ENCODE peak calls at places on chromosomes 16 and 17, in ten cellular contexts. D, C, X, J, P, F, N, W, R and O are unnamed samples.

GRCh38 chr16:30844671-30845449 is 49.0 kb downstream of the BCL7C start:
- DNase-seq in P (peak), F (no peak), C (peak), W (peak), X (peak), R (peak), J (peak), D (peak), N (peak), O (peak)

GRCh38 chr17:50905460-50905803 is 39.3 kb upstream of the TOB1 start:
- DNase-seq in F (no peak), J (no peak), C (no peak), R (no peak), N (no peak), D (no peak), W (no peak), X (peak), P (no peak), O (no peak)

GRCh38 chr17:66399441-66399840 is 97.0 kb downstream of the PRKCA start:
- DNase-seq in X (no peak), J (no peak), P (no peak), C (no peak), N (no peak), D (no peak), F (no peak), R (no peak), W (no peak), O (no peak)

GRCh38 chr17:36814958-36815357 is 122.3 kb upstream of the LHX1 start:
- DNase-seq in C (no peak), P (no peak), D (no peak), N (no peak), R (no peak), J (no peak), F (no peak), W (no peak), X (no peak), O (no peak)

GRCh38 chr16:14003119-14003570 is 68.0 kb upstream of the MRTFB start:
- DNase-seq in P (peak), R (peak), C (no peak), D (peak), W (peak), X (peak), N (no peak), J (peak), F (peak), O (peak)

GRCh38 chr17:66947311-66947710 is 17.2 kb upstream of the CACNG4 start:
- DNase-seq in P (no peak), R (no peak), N (no peak), F (no peak), W (no peak), J (no peak), D (no peak), C (no peak), X (peak), O (no peak)

GRCh38 chr16:79656537-79657115 is 56.1 kb upstream of the MAF start:
- DNase-seq in P (no peak), W (no peak), N (no peak), X (no peak), J (no peak), R (no peak), C (no peak), F (no peak), D (no peak), O (no peak)

GRCh38 chr17:82297804-82298537 is 19.4 kb downstream of the CD7 start:
- DNase-seq in N (peak), X (peak), W (peak), D (peak), P (peak), R (peak), C (peak), J (peak), F (peak), O (peak)

GRCh38 chr17:40501499-40501911 is at the start of gene TNS4:
- DNase-seq in N (no peak), C (no peak), R (no peak), P (no peak), D (peak), X (peak), W (no peak), F (no peak), J (no peak), O (no peak)

GRCh38 chr17:5619088-5619740 is 34.9 kb upstream of the NLRP1 start:
- DNase-seq in J (no peak), X (no peak), N (no peak), P (no peak), D (no peak), W (no peak), C (no peak), F (no peak), R (no peak), O (no peak)

GRCh38 chr16:21611178-21611545 is 11.8 kb downstream of the METTL9 start:
- DNase-seq in R (peak), C (no peak), W (no peak), N (no peak), P (no peak), J (peak), F (no peak), D (no peak), X (peak), O (peak)

GRCh38 chr17:4565209-4566141 is 5.1 kb upstream of the GGT6 start:
- DNase-seq in X (peak), R (peak), P (peak), J (peak), F (peak), W (no peak), D (peak), C (peak), N (peak), O (peak)

GRCh38 chr16:54346046-54346445 is 59.5 kb upstream of the IRX3 start:
- DNase-seq in W (no peak), D (no peak), J (peak), X (peak), P (no peak), F (no peak), C (no peak), N (no peak), R (peak), O (peak)

GRCh38 chr17:14297161-14297851 is 3.6 kb upstream of the HS3ST3B1 start:
- DNase-seq in N (no peak), D (peak), X (peak), R (peak), F (peak), W (no peak), C (no peak), P (no peak), J (peak), O (peak)

GRCh38 chr17:51853857-51854256 is 304.7 kb downstream of the CA10 start:
- DNase-seq in J (no peak), W (no peak), N (no peak), F (no peak), P (no peak), C (no peak), X (peak), R (no peak), D (no peak), O (no peak)

GRCh38 chr17:13600475-13601316 is 1.0 kb downstream of the HS3ST3A1 start:
- DNase-seq in P (no peak), J (no peak), F (no peak), D (no peak), C (no peak), R (no peak), W (no peak), N (no peak), X (no peak), O (peak)

GRCh38 chr17:16991349-16992009 is 19.6 kb upstream of the TNFRSF13B start:
- DNase-seq in F (peak), D (peak), X (peak), W (no peak), R (peak), N (no peak), C (peak), J (peak), P (peak), O (peak)

GRCh38 chr16:2470603-2471015 is 488 bp upstream of the NTN3 start:
- DNase-seq in W (no peak), J (no peak), P (no peak), C (no peak), N (no peak), D (no peak), F (no peak), R (no peak), X (peak), O (no peak)

GRCh38 chr16:89841275-89841674 is 13.0 kb downstream of the SPIRE2 start:
- DNase-seq in P (no peak), R (no peak), J (no peak), N (no peak), C (no peak), D (peak), W (no peak), X (no peak), F (no peak), O (no peak)

GRCh38 chr17:58112970-58113631 is 29.9 kb downstream of the DYNLL2 start:
- DNase-seq in F (peak), R (peak), X (peak), N (no peak), C (no peak), P (peak), W (peak), D (peak), J (peak), O (peak)

GRCh38 chr16:56312028-56312300 is 113.4 kb downstream of the AMFR start:
- DNase-seq in X (no peak), D (no peak), N (no peak), W (no peak), J (no peak), P (no peak), R (no peak), F (no peak), C (no peak), O (no peak)

GRCh38 chr16:56886826-56887225 is 21.8 kb downstream of the SLC12A3 start:
- DNase-seq in N (no peak), X (no peak), D (no peak), R (no peak), P (no peak), F (no peak), J (no peak), W (no peak), C (no peak), O (no peak)

GRCh38 chr17:286571-286970 is 66.0 kb downstream of the RPH3AL start:
- DNase-seq in D (peak), P (no peak), X (no peak), W (no peak), R (no peak), F (no peak), N (no peak), J (no peak), C (no peak), O (no peak)

GRCh38 chr17:32382526-32383223 is 32.7 kb downstream of the ZNF207 start:
- DNase-seq in R (no peak), N (no peak), J (no peak), W (no peak), P (no peak), D (no peak), F (no peak), X (no peak), C (no peak), O (no peak)
- H3K4me3 ChIP-seq in R (no peak), N (no peak), J (no peak), W (no peak), P (no peak), D (no peak), F (no peak), X (no peak), C (no peak), O (no peak)

DNA sequence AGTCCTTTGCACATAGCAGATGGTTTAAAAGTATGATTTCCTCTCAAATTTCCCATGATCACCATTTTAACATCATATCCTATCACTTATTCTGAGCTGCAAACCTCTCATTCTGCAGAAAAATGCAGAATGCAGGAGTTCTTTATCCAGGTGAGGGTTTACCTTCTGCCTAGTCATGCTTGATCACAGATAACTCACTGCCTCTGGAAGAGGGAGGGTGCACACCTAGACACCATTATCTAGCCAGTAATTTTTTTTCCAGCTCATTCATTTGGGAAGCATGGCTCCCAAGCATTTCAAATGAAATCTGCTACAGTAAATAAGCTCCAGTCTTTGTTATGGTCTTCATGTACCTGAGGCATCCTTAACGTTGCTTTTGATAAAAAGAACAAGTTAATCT is 38.0 kb downstream of the RFFL start:
- DNase-seq in P (no peak), W (no peak), C (no peak), F (no peak), N (no peak), X (peak), R (no peak), J (no peak), D (no peak), O (no peak)
- TF ChIP-seq CTCF in P (no peak), W (no peak), C (no peak), F (no peak), N (no peak), X (no peak), R (no peak), J (no peak), D (no peak), O (no peak)

GRCh38 chr17:77748436-77748835 is 210.1 kb upstream of the TNRC6C start:
- DNase-seq in C (no peak), P (no peak), J (no peak), X (no peak), F (no peak), N (no peak), W (no peak), D (no peak), R (no peak), O (no peak)

GRCh38 chr17:77753691-77754265 is 204.7 kb upstream of the TNRC6C start:
- DNase-seq in R (no peak), P (no peak), N (no peak), W (no peak), F (no peak), C (no peak), D (no peak), J (no peak), X (no peak), O (no peak)

GRCh38 chr17:77749316-77749715 is 209.2 kb upstream of the TNRC6C start:
- DNase-seq in F (no peak), C (no peak), J (no peak), X (no peak), R (no peak), N (no peak), W (no peak), P (no peak), D (no peak), O (no peak)

GRCh38 chr17:77753246-77753645 is 205.3 kb upstream of the TNRC6C start:
- DNase-seq in J (no peak), F (no peak), D (no peak), R (no peak), N (no peak), X (no peak), C (no peak), W (no peak), P (no peak), O (no peak)

DNA sequence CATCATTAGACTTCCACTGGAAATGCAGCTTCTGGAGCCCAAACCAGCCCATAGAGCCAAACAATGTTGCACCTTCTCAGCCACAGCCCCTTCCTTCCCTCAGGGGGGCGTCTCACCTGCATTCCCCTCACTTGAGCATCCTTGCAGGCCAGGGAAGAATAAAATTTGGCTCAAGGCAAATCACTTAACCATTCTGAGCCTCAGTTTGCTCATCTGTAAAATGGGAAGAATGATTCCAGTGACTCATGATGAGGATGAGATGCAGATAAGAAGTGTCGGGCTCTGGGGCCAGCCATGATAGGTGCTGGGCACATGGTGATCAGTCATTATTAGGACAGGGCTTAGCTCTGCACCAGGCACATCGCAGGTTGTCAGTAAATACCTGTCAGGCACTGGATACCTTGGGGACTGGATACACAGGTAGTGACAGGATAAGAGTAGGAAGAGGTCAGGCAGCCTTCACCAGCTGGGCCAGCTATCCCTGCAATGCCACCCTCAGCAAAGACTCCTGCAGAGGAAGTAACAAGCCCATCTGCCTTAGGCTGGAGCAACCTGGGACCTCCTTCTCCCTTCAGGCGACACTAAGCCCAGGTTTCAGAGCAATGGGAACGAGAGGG is 208.0 kb upstream of the TNRC6C start:
- DNase-seq in F (no peak), P (no peak), C (no peak), W (no peak), J (no peak), D (no peak), R (no peak), X (no peak), N (no peak), O (no peak)
- H3K4me3 ChIP-seq in F (no peak), P (no peak), C (no peak), W (no peak), J (no peak), D (no peak), R (no peak), X (no peak), N (no peak), O (no peak)

DNA sequence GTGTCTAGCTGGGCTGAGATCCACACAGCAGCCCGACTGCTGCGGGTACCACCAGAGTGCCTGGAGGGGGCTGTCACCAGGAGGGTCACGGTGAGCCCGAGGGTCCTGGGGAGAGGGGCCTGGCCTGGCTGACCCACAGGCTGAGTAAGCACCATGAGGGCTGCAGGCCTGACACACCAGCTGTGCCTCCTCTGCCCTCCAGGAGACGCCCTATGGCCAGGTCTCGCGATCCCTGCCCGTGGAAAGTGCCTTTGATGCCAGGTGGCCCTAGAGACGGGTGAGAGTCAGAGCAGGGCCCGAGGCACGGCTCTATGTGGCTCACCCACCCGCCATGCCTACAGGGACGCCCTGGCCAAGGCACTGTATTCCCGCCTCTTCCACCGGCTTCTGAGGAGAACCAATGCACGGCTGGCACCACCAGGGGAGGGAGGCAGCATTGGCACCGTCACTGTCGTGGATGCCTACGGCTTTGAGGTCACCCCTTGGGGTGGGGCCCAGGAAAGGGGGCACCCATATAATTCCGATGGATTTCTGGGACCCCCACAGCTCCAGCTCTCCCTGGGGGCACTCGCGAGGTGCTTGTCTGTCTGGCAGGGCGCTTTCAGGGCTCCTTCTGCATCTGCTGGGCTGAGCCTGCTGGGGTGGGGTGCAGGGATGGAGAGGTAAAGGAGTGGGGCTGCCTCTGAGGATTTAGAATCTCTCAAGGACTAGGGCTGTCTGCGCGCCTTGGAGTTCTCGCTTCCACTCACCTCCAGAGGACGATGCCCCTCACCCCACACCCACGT is 7.1 kb downstream of the MYO15B start:
- DNase-seq in J (no peak), N (no peak), C (no peak), D (no peak), R (no peak), W (no peak), F (no peak), X (no peak), P (no peak), O (no peak)
- TF ChIP-seq CTCF in J (no peak), N (no peak), C (no peak), D (no peak), R (no peak), W (no peak), F (no peak), X (no peak), P (no peak), O (no peak)

GRCh38 chr17:71633391-71633849 is 487.4 kb upstream of the SOX9 start:
- DNase-seq in X (peak), N (no peak), R (peak), W (no peak), C (peak), F (no peak), P (no peak), D (peak), J (peak), O (peak)

GRCh38 chr17:71634376-71634775 is 486.4 kb upstream of the SOX9 start:
- DNase-seq in N (no peak), C (no peak), X (peak), F (no peak), R (no peak), J (no peak), P (no peak), D (no peak), W (no peak), O (no peak)

GRCh38 chr17:71632328-71632727 is 488.5 kb upstream of the SOX9 start:
- DNase-seq in R (peak), C (no peak), N (no peak), F (no peak), X (peak), P (no peak), W (no peak), J (peak), D (no peak), O (peak)

GRCh38 chr17:71628306-71628705 is 492.5 kb upstream of the SOX9 start:
- DNase-seq in J (no peak), W (no peak), P (no peak), D (no peak), R (no peak), X (no peak), N (no peak), F (no peak), C (no peak), O (no peak)

DNA sequence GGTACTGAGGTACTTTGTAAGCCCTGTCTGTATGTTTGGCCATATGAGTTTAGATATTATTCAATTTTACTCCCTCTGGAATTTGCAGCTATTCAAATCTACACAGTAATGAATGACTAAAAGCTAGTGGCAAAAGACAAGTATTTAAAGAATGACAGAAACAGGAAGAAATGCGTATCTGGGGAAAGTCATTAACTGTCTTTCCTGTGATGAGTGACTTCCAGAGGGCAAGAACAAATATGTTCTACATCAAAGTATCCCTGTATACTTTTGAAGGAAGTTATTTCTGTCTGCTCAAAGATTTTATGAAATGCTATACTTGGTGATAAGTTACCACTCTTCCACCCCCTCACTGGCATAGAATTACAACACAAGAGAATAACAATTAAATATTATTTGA is 489.3 kb upstream of the SOX9 start:
- DNase-seq in P (no peak), J (no peak), W (no peak), R (peak), C (no peak), D (no peak), N (no peak), F (no peak), X (peak), O (peak)
- H3K4me3 ChIP-seq in P (no peak), J (no peak), W (no peak), R (no peak), C (no peak), D (no peak), N (no peak), F (no peak), X (no peak), O (no peak)